ENCODE peak calls at places on chromosomes 7 and 10, in four cellular contexts. One of them, this sample, is unnamed.

GRCh38 chr10:52599586-52600200 is 172.9 kb downstream of the MBL2 start:
- DNase-seq in tibial nerve: no peak
- DNase-seq in AG04450: no peak
- DNase-seq in CD8-positive, alpha-beta T cell: no peak
- DNase-seq in this sample: no peak

GRCh38 chr7:79282051-79282694 is 171.3 kb downstream of the MAGI2 start:
- DNase-seq in tibial nerve: no peak
- DNase-seq in CD8-positive, alpha-beta T cell: no peak
- DNase-seq in AG04450: peak; percentile 39
- DNase-seq in this sample: no peak

GRCh38 chr7:89223906-89224395 is 428.4 kb upstream of the TEX47 start:
- DNase-seq in CD8-positive, alpha-beta T cell: no peak
- DNase-seq in AG04450: no peak
- DNase-seq in tibial nerve: no peak
- DNase-seq in this sample: no peak

GRCh38 chr10:130654726-130655125 is 518.5 kb downstream of the GLRX3 start:
- DNase-seq in CD8-positive, alpha-beta T cell: no peak
- DNase-seq in tibial nerve: no peak
- DNase-seq in AG04450: no peak
- DNase-seq in this sample: no peak

GRCh38 chr7:132511387-132511786 is 64.9 kb downstream of the PLXNA4 start:
- DNase-seq in tibial nerve: no peak
- DNase-seq in CD8-positive, alpha-beta T cell: no peak
- DNase-seq in AG04450: no peak
- DNase-seq in this sample: no peak

GRCh38 chr7:117202511-117202910 is 120.3 kb downstream of the WNT2 start:
- DNase-seq in tibial nerve: no peak
- DNase-seq in CD8-positive, alpha-beta T cell: no peak
- DNase-seq in AG04450: no peak
- DNase-seq in this sample: no peak

GRCh38 chr7:35286986-35287385 is 33.1 kb upstream of the TBX20 start:
- DNase-seq in CD8-positive, alpha-beta T cell: no peak
- DNase-seq in tibial nerve: no peak
- DNase-seq in AG04450: no peak
- DNase-seq in this sample: no peak

GRCh38 chr7:44386139-44386913 is 60.9 kb upstream of the CAMK2B start:
- DNase-seq in tibial nerve: no peak
- DNase-seq in AG04450: no peak
- DNase-seq in CD8-positive, alpha-beta T cell: no peak
- DNase-seq in this sample: no peak

GRCh38 chr10:103739039-103739764 is 116.2 kb downstream of the SH3PXD2A start:
- DNase-seq in CD8-positive, alpha-beta T cell: no peak
- DNase-seq in tibial nerve: no peak
- DNase-seq in AG04450: peak; percentile 93
- DNase-seq in this sample: no peak

GRCh38 chr7:17181482-17181881 is 117.0 kb upstream of the AHR start:
- DNase-seq in AG04450: no peak
- DNase-seq in CD8-positive, alpha-beta T cell: no peak
- DNase-seq in tibial nerve: no peak
- DNase-seq in this sample: no peak

GRCh38 chr7:29723599-29723998 is 82.7 kb upstream of the WIPF3 start:
- DNase-seq in AG04450: no peak
- DNase-seq in tibial nerve: no peak
- DNase-seq in CD8-positive, alpha-beta T cell: no peak
- DNase-seq in this sample: peak; percentile 8

GRCh38 chr7:94239661-94240234 is 154.9 kb upstream of the COL1A2 start:
- DNase-seq in CD8-positive, alpha-beta T cell: no peak
- DNase-seq in tibial nerve: no peak
- DNase-seq in AG04450: no peak
- DNase-seq in this sample: no peak

GRCh38 chr10:126979311-126979710 is 74.1 kb downstream of the DOCK1 start:
- DNase-seq in AG04450: no peak
- DNase-seq in CD8-positive, alpha-beta T cell: no peak
- DNase-seq in tibial nerve: no peak
- DNase-seq in this sample: no peak

GRCh38 chr7:94375167-94375566 is 19.5 kb upstream of the COL1A2 start:
- DNase-seq in CD8-positive, alpha-beta T cell: no peak
- DNase-seq in tibial nerve: peak; percentile 26
- DNase-seq in AG04450: peak; percentile 94
- DNase-seq in this sample: no peak

GRCh38 chr10:100006241-100006886 is 3.4 kb downstream of the DNMBP start:
- DNase-seq in tibial nerve: no peak
- DNase-seq in AG04450: peak; percentile 78
- DNase-seq in CD8-positive, alpha-beta T cell: no peak
- DNase-seq in this sample: peak; percentile 84

GRCh38 chr7:85426487-85426960 is 239.7 kb upstream of the SEMA3D start:
- DNase-seq in CD8-positive, alpha-beta T cell: no peak
- DNase-seq in tibial nerve: no peak
- DNase-seq in AG04450: no peak
- DNase-seq in this sample: no peak

GRCh38 chr10:71323407-71323806 is 4.3 kb downstream of the SLC29A3 start:
- DNase-seq in CD8-positive, alpha-beta T cell: no peak
- DNase-seq in tibial nerve: no peak
- DNase-seq in AG04450: no peak
- DNase-seq in this sample: no peak

GRCh38 chr7:96312502-96312901 is 9.4 kb downstream of the SLC25A13 start:
- DNase-seq in AG04450: no peak
- DNase-seq in CD8-positive, alpha-beta T cell: no peak
- DNase-seq in tibial nerve: no peak
- DNase-seq in this sample: no peak

GRCh38 chr10:69248117-69248730 is 28.1 kb downstream of the HKDC1 start:
- DNase-seq in tibial nerve: no peak
- DNase-seq in AG04450: no peak
- DNase-seq in CD8-positive, alpha-beta T cell: no peak
- DNase-seq in this sample: no peak

GRCh38 chr10:21959998-21960397 is 43.5 kb downstream of the DNAJC1 start:
- DNase-seq in AG04450: no peak
- DNase-seq in CD8-positive, alpha-beta T cell: no peak
- DNase-seq in tibial nerve: no peak
- DNase-seq in this sample: no peak

DNA sequence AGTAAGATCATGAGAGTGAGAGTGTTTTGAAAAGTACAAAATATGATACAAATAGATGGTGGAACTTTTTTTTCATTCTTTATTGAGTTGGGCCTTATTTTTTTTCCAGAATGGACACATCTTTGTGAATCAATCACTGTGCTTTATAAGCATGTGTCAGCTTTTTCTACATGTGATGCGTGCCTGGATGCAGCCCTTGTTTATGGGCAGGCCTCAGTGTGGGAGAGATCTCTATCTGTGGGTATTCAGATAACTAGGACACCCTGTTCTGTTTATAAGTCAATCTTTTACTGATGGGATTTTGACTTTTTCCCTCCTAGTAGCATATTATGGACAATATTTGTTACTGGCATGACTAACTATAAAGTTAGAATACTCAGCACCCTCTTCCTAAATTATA is 42.9 kb upstream of the IKZF1 start:
- DNase-seq in AG04450: no peak
- DNase-seq in CD8-positive, alpha-beta T cell: no peak
- DNase-seq in tibial nerve: no peak
- DNase-seq in this sample: no peak
- H3K27ac ChIP-seq in AG04450: no peak overlapping the region
- H3K27ac ChIP-seq in CD8-positive, alpha-beta T cell: no peak overlapping the region
- H3K27ac ChIP-seq in tibial nerve: no peak overlapping the region
- H3K27ac ChIP-seq in this sample: no peak overlapping the region

GRCh38 chr7:28042721-28043120 is 137.9 kb downstream of the JAZF1 start:
- DNase-seq in AG04450: no peak
- DNase-seq in tibial nerve: no peak
- DNase-seq in CD8-positive, alpha-beta T cell: no peak
- DNase-seq in this sample: no peak
- H3K27ac ChIP-seq in AG04450: no peak overlapping the region
- H3K27ac ChIP-seq in tibial nerve: no peak overlapping the region
- H3K27ac ChIP-seq in CD8-positive, alpha-beta T cell: no peak overlapping the region
- H3K27ac ChIP-seq in this sample: peak overlapping the region; percentile 70

DNA sequence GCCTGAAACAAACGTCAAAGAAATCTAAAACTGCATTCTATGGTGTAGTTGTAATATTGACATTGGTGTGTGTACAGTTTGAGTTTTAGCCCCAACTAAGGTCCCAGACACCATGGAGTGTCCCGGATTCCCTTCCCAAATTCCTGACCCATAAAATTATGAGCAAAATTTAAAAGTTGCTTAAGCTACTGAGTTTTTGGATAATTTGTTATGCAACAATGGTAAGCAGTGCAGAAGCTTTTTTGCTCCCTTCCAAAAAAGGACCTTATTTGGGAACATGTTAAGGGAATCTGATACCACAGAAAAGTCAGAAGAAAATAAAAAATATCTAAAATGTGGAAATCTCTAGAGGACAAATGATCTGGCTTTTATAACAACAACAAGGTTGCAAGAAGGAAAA is 63.3 kb upstream of the KMT2E start:
- DNase-seq in AG04450: no peak
- DNase-seq in tibial nerve: no peak
- DNase-seq in CD8-positive, alpha-beta T cell: no peak
- DNase-seq in this sample: no peak
- H3K27ac ChIP-seq in AG04450: no peak overlapping the region
- H3K27ac ChIP-seq in tibial nerve: peak overlapping the region; percentile 71
- H3K27ac ChIP-seq in CD8-positive, alpha-beta T cell: no peak overlapping the region
- H3K27ac ChIP-seq in this sample: no peak overlapping the region

DNA sequence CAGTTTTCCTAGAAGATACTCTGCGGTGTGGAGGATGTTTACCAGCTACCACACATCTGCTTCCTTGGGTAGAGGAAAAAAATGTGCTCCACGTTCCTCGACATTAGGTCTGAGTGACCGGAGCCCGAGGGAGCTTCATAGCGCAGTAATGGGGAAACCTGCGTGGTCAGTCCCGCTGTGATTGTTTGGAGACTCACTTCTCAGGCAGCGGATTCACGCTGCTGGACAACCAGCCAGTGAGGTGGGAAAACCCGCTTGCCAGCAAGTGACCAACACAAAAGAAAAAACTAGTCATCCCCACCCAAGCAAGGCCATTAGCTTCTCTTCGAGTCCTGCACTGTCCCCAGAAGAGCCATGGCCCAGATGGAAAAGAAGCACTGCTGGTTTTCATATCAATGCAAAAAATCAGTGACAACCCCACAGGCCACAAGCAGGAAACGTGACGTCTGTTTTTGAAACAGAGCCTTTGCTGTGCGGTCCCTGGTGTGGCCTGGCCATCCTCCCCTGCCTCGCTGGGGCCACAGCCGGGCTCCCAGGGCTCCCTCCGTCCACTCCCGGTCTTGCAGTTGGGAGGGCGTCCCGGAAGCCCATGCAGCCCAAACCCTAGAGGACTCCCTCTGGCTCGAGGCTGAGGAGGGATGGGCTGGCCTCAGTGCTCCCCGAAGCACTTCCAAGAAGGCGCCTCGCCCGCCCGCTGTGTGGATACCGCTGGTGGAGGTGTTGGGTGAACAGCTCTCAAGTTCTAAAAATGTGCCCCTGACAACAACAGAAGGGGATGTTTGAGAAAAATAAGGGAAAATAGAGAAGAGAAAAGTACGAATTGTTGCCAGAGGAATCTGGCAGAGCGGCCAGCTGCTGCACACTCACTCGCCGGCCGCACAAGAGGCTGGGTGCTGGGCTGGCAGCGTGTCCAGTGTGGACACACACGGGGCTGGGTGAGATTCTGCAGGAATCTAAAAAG is 73.3 kb downstream of the ZRANB1 start:
- DNase-seq in tibial nerve: no peak
- DNase-seq in CD8-positive, alpha-beta T cell: peak; percentile 37
- DNase-seq in AG04450: no peak
- DNase-seq in this sample: no peak
- H3K27ac ChIP-seq in tibial nerve: peak overlapping the region; percentile 88
- H3K27ac ChIP-seq in CD8-positive, alpha-beta T cell: no peak overlapping the region
- H3K27ac ChIP-seq in AG04450: no peak overlapping the region
- H3K27ac ChIP-seq in this sample: no peak overlapping the region

GRCh38 chr10:46539596-46540411 is 16.7 kb downstream of the GPRIN2 start:
- DNase-seq in tibial nerve: peak; percentile 11
- DNase-seq in AG04450: peak; percentile 55
- DNase-seq in CD8-positive, alpha-beta T cell: no peak
- DNase-seq in this sample: no peak
- H3K27ac ChIP-seq in tibial nerve: peak overlapping the region; percentile 31
- H3K27ac ChIP-seq in AG04450: peak overlapping the region; percentile 74
- H3K27ac ChIP-seq in CD8-positive, alpha-beta T cell: no peak overlapping the region
- H3K27ac ChIP-seq in this sample: no peak overlapping the region

DNA sequence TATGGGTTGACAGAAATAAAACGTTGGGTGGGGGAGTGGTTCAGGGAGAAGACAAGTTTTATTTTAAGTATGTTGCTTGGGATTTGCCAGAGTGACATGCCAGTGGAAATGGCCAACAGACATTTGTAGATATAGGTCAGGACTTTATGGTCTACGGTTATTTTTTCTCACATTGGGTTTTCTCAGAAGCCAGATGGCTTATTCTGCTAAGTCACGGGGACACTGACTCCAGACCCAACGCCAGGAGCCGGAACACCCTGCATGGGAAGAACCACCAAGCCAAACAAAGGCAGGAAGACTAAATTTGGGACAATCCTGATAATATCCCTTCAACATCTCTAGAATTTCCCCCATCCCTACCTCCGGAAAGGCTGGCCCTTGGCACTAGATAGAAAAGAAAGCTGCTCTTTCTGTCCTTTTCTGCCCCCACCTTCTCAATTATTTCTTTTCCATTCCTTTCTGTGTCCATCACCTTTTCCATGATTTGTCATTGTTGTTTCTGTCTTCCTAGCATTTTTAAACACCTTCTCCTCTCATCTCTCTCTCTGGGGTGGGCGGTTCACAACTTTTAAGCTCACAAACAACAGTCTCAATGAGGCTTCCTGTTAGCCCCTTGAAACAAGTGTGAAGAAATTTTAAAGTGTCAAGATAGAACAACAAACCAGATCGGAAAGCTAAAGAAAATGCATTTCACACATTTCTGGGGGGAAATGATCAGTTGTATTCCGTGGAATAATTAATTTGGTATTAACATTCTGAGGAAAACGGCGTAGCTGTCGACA is 44.7 kb downstream of the TBXAS1 start:
- DNase-seq in tibial nerve: no peak
- DNase-seq in AG04450: no peak
- DNase-seq in CD8-positive, alpha-beta T cell: no peak
- DNase-seq in this sample: no peak
- H3K27ac ChIP-seq in tibial nerve: no peak overlapping the region
- H3K27ac ChIP-seq in AG04450: no peak overlapping the region
- H3K27ac ChIP-seq in CD8-positive, alpha-beta T cell: no peak overlapping the region
- H3K27ac ChIP-seq in this sample: no peak overlapping the region

DNA sequence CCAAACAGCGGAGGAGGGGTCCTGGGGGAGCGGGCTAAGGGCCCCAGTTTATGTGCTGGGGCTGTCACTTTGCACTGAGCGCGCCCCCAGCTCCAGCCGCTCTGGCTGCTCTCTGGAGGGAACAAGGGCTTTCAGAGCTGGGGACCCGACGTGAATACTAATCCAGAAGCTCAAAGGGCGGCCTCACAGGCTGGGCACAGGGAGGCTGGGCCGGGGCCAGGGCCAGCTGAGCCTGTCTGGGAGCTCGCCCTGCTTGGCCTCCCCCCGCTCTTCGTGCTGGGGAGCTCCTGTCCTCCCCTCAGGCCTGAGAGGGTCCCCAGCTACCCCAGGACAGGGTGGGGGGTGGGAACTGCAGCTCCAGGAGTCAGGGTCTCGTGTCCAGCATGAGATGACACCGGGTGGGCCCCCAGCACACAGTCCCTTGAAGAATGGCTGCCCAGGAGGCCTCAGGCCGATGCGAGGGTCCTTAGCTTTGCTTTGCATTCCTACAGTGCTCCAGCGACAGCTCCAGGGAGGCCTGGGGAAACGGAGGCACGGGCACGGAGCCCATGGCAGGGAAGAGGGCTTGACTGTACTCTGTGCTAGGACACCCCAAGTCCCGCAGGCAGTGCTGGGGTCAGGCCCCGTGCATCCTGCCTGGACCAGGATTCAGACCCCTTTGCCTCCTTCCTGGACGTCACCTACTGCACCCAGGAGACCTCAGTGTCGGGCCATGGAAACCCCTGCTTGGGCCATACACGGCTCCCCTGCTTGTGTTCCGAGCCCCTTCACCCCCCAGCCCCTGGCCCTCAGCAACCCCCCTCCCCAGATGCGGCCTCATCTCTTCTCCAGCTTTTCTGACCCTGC is 5.8 kb upstream of the AMZ1 start:
- DNase-seq in AG04450: no peak
- DNase-seq in tibial nerve: no peak
- DNase-seq in CD8-positive, alpha-beta T cell: no peak
- DNase-seq in this sample: no peak
- H3K27ac ChIP-seq in AG04450: no peak overlapping the region
- H3K27ac ChIP-seq in tibial nerve: no peak overlapping the region
- H3K27ac ChIP-seq in CD8-positive, alpha-beta T cell: no peak overlapping the region
- H3K27ac ChIP-seq in this sample: no peak overlapping the region

This sample was measured in epithelial cell of prostate.